ENCODE peak calls at places on chromosomes 7 and 10, in seven cellular contexts. S, J, A, P, B, X and H are unnamed samples.

GRCh38 chr7:4006687-4007086 is 675.4 kb upstream of the FOXK1 start:
- DNase-seq in A (no peak), B (no peak), J (peak; percentile 82), S (no peak), P (no peak), X (no peak), H (no peak)

GRCh38 chr7:99126921-99127553 is 16.9 kb downstream of the SMURF1 start:
- DNase-seq in X (no peak), P (no peak), S (no peak), J (peak; percentile 40), B (no peak), A (no peak), H (no peak)

GRCh38 chr10:29798876-29799690 is 164.3 kb upstream of the SVIL start:
- DNase-seq in J (no peak), B (no peak), S (peak; percentile 88), A (no peak), X (no peak), P (no peak), H (no peak)

GRCh38 chr10:2791774-2792443 is 275.4 kb upstream of the PFKP start:
- DNase-seq in P (no peak), S (no peak), X (no peak), A (no peak), J (no peak), B (no peak), H (peak; percentile 40)

GRCh38 chr7:7779888-7780287 is 61.5 kb upstream of the RPA3 start:
- DNase-seq in S (peak; percentile 47), A (no peak), J (no peak), X (no peak), P (no peak), B (no peak), H (no peak)

GRCh38 chr10:133254421-133255120 is 16.9 kb downstream of the VENTX start:
- DNase-seq in J (no peak), S (no peak), A (no peak), P (no peak), X (no peak), B (no peak), H (no peak)

GRCh38 chr7:101377189-101377736 is 14.6 kb downstream of the COL26A1 start:
- DNase-seq in B (no peak), J (no peak), P (no peak), X (no peak), S (no peak), A (no peak), H (no peak)

GRCh38 chr7:138512885-138513284 is 52.8 kb downstream of the TRIM24 start:
- DNase-seq in J (no peak), X (no peak), S (no peak), P (no peak), B (no peak), A (no peak), H (no peak)

GRCh38 chr7:135558337-135558767 is 635 bp downstream of the NUP205 start:
- DNase-seq in J (peak; percentile 73), S (peak; percentile 77), B (peak; percentile 36), P (peak; percentile 36), X (peak; percentile 34), A (peak; percentile 63), H (peak; percentile 72)

GRCh38 chr7:17144313-17144712 is 154.1 kb upstream of the AHR start:
- DNase-seq in S (peak; percentile 22), A (no peak), X (no peak), P (no peak), J (no peak), B (no peak), H (peak; percentile 63)

GRCh38 chr10:120806081-120806480 is 45.1 kb upstream of the WDR11 start:
- DNase-seq in J (no peak), P (no peak), S (no peak), A (no peak), X (no peak), B (no peak), H (no peak)

GRCh38 chr10:51231754-51232153 is 157.5 kb downstream of the PRKG1 start:
- DNase-seq in S (no peak), B (no peak), J (no peak), A (no peak), P (no peak), X (no peak), H (no peak)

GRCh38 chr10:131790021-131790420 is 110.8 kb upstream of the PPP2R2D start:
- DNase-seq in P (no peak), B (no peak), X (no peak), J (no peak), A (no peak), S (no peak), H (no peak)

GRCh38 chr7:27213904-27214586 is 14.2 kb upstream of the HOXA13 start:
- DNase-seq in J (no peak), B (no peak), S (no peak), A (no peak), X (no peak), P (no peak), H (no peak)

GRCh38 chr10:88395677-88396076 is 187.4 kb downstream of the RNLS start:
- DNase-seq in A (no peak), B (no peak), P (no peak), J (no peak), X (no peak), S (no peak), H (no peak)

GRCh38 chr10:103458720-103459119 is at the start of gene CALHM1:
- DNase-seq in S (no peak), A (no peak), P (no peak), J (peak; percentile 36), B (no peak), X (no peak), H (no peak)

GRCh38 chr10:29669149-29669548 is 34.4 kb upstream of the SVIL start:
- DNase-seq in A (no peak), B (no peak), J (no peak), X (peak; percentile 64), P (no peak), S (peak; percentile 78), H (no peak)

GRCh38 chr7:108407674-108408073 is 48.6 kb downstream of the NRCAM start:
- DNase-seq in X (no peak), S (no peak), P (no peak), A (no peak), B (no peak), J (no peak), H (no peak)

GRCh38 chr7:50557114-50557513 is 8.1 kb downstream of the DDC start:
- DNase-seq in J (no peak), A (no peak), B (no peak), X (no peak), P (no peak), S (no peak), H (no peak)
- H3K4me3 ChIP-seq in J (no peak overlapping the region), A (no peak overlapping the region), B (no peak overlapping the region), X (no peak overlapping the region), P (no peak overlapping the region), S (no peak overlapping the region), H (no peak overlapping the region)

GRCh38 chr10:99852481-99853213 is 70.2 kb downstream of the ABCC2 start:
- DNase-seq in X (no peak), A (no peak), P (no peak), B (no peak), S (no peak), J (no peak), H (no peak)
- H3K4me1 ChIP-seq in X (no peaks in the 10 kb centered on the region), A (no peaks in the 10 kb centered on the region), P (no peaks in the 10 kb centered on the region), B (no peaks in the 10 kb centered on the region), S (no peaks in the 10 kb centered on the region), J (peaks cover 3% of the 10 kb centered on the region), H (no peaks in the 10 kb centered on the region)

GRCh38 chr7:69843653-69844052 is 245.4 kb downstream of the AUTS2 start:
- DNase-seq in B (no peak), P (no peak), X (no peak), A (no peak), J (no peak), S (no peak), H (no peak)

GRCh38 chr7:69844264-69844868 is 246.1 kb downstream of the AUTS2 start:
- DNase-seq in J (no peak), P (no peak), A (no peak), B (no peak), X (no peak), S (no peak), H (no peak)

GRCh38 chr7:69839782-69840181 is 241.5 kb downstream of the AUTS2 start:
- DNase-seq in S (no peak), P (no peak), B (no peak), X (no peak), J (no peak), A (no peak), H (no peak)

GRCh38 chr7:69837387-69838068 is 239.3 kb downstream of the AUTS2 start:
- DNase-seq in P (no peak), B (no peak), A (no peak), S (no peak), J (no peak), X (no peak), H (no peak)

GRCh38 chr7:69840248-69840647 is 242.0 kb downstream of the AUTS2 start:
- DNase-seq in P (no peak), X (no peak), A (no peak), J (no peak), S (no peak), B (no peak), H (no peak)
- H3K4me3 ChIP-seq in P (no peak overlapping the region), X (no peak overlapping the region), A (no peak overlapping the region), J (no peak overlapping the region), S (no peak overlapping the region), B (no peak overlapping the region), H (no peak overlapping the region)

GRCh38 chr7:69817096-69817495 is 218.8 kb downstream of the AUTS2 start:
- DNase-seq in X (no peak), S (no peak), P (no peak), B (no peak), J (no peak), A (no peak), H (no peak)

GRCh38 chr7:69812756-69813155 is 214.5 kb downstream of the AUTS2 start:
- DNase-seq in J (no peak), S (no peak), P (no peak), B (no peak), A (no peak), X (no peak), H (no peak)

GRCh38 chr7:69814421-69814962 is 216.2 kb downstream of the AUTS2 start:
- DNase-seq in J (no peak), B (no peak), A (no peak), X (peak; percentile 45), P (peak; percentile 44), S (no peak), H (no peak)

GRCh38 chr7:69811682-69812344 is 213.5 kb downstream of the AUTS2 start:
- DNase-seq in S (no peak), B (no peak), X (no peak), P (no peak), J (no peak), A (no peak), H (no peak)

DNA sequence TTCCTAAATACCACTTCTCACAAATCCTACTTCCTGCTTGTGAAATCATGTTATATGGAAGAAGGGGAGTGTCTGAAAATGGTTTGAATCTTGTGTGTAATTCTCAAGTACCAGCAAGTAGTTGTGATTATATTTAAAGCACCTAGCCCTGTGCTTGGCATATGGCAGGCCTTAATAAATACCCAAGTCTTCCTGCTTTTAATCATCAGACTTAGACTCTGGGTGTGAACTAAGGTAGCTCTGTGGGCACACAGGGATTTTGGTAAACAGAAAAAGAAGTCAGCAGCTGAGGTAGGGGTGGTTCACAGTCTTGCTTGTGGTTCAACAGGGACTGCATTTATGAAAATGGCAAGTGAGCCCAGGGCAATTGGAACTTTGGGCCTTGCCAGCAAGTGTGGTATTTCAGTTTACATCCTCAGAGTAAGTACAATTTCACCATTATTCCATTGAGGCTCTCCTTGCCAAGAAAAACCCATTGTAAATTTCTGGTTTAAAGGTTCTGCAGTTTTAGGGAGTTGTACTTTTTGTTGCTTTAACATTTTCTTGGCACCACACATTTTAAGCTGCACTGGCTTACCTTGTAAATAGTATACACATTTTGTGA is 215.5 kb downstream of the AUTS2 start:
- DNase-seq in P (peak; percentile 81), X (no peak), S (no peak), A (no peak), J (no peak), B (no peak), H (no peak)
- H3K4me1 ChIP-seq in P (no peaks in the 10 kb centered on the region), X (peaks cover 46% of the 10 kb centered on the region), S (no peaks in the 10 kb centered on the region), A (peaks cover 9% of the 10 kb centered on the region), J (peaks cover 44% of the 10 kb centered on the region), B (peaks cover 9% of the 10 kb centered on the region), H (no peaks in the 10 kb centered on the region)